ENCODE peak calls at places on chromosomes 7 and 10, in five cellular contexts. D is GM23248, I is GM23338, S is neural progenitor cell, N is hepatocyte. W is an unnamed sample.

GRCh38 chr7:28755255-28755654 is 202.9 kb downstream of the TRIL start:
- DNase-seq in D (peak), I (no peak), S (no peak), N (no peak), W (peak)

GRCh38 chr7:150434240-150434639 is 16.2 kb upstream of the GIMAP8 start:
- DNase-seq in D (no peak), I (no peak), S (no peak), N (no peak), W (no peak)

GRCh38 chr10:37384923-37385322 is 259.5 kb downstream of the ANKRD30A start:
- DNase-seq in D (no peak), I (no peak), S (no peak), N (no peak), W (no peak)

GRCh38 chr7:5624386-5625365 is 156.8 kb downstream of the RNF216 start:
- DNase-seq in D (no peak), I (no peak), S (no peak), N (no peak), W (no peak)

GRCh38 chr10:15433850-15434537 is 62.9 kb upstream of the FAM171A1 start:
- DNase-seq in D (peak), I (peak), S (peak), N (peak), W (peak)

GRCh38 chr7:101622609-101623178 is 6.4 kb downstream of the MYL10 start:
- DNase-seq in D (no peak), I (no peak), S (no peak), N (peak), W (no peak)

GRCh38 chr7:150368884-150369739 is 490 bp downstream of the REPIN1 start:
- DNase-seq in D (peak), I (peak), S (peak), N (peak), W (peak)

GRCh38 chr10:18222870-18223269 is 82.6 kb downstream of the CACNB2 start:
- DNase-seq in D (no peak), I (no peak), S (no peak), N (no peak), W (peak)

GRCh38 chr10:87656431-87657072 is 3.1 kb upstream of the PAPSS2 start:
- DNase-seq in D (peak), I (peak), S (peak), N (peak), W (peak)

GRCh38 chr7:86913709-86914108 is 145.7 kb downstream of the ELAPOR2 start:
- DNase-seq in D (peak), I (no peak), S (no peak), N (no peak), W (peak)

GRCh38 chr10:44998146-44998631 is 2.5 kb upstream of the ZNF22 start:
- DNase-seq in D (no peak), I (no peak), S (no peak), N (no peak), W (no peak)

GRCh38 chr10:46518028-46518725 is 38.3 kb downstream of the GPRIN2 start:
- DNase-seq in D (no peak), I (no peak), S (no peak), N (no peak), W (no peak)

GRCh38 chr10:69958232-69958902 is 94.3 kb upstream of the MACROH2A2 start:
- DNase-seq in D (peak), I (peak), S (peak), N (peak), W (peak)

GRCh38 chr7:67251986-67252558 is 255.4 kb downstream of the TYW1 start:
- DNase-seq in D (no peak), I (peak), S (peak), N (no peak), W (no peak)

GRCh38 chr7:129169171-129169643 is 19.2 kb upstream of the SMO start:
- DNase-seq in D (peak), I (peak), S (peak), N (peak), W (peak)

GRCh38 chr7:80521809-80522208 is 9.9 kb upstream of the GNAT3 start:
- DNase-seq in D (no peak), I (no peak), S (no peak), N (no peak), W (no peak)

GRCh38 chr7:16365177-16365576 is 56.2 kb downstream of the CRPPA start:
- DNase-seq in D (no peak), I (no peak), S (no peak), N (no peak), W (no peak)

GRCh38 chr10:51867956-51868355 is 168.6 kb upstream of the CSTF2T start:
- DNase-seq in D (peak), I (no peak), S (no peak), N (no peak), W (no peak)

GRCh38 chr10:681670-682318 is 7.7 kb downstream of the DIP2C start:
- DNase-seq in D (peak), I (no peak), S (no peak), N (no peak), W (no peak)

GRCh38 chr10:32112055-32112454 is 55.8 kb upstream of the KIF5B start:
- DNase-seq in D (peak), I (no peak), S (no peak), N (no peak), W (peak)

GRCh38 chr7:129530881-129531391 is 28.6 kb downstream of the SMKR1 start:
- DNase-seq in D (peak), I (no peak), S (no peak), N (peak), W (no peak)

GRCh38 chr7:133290041-133290440 is 37.2 kb downstream of the EXOC4 start:
- DNase-seq in D (peak), I (no peak), S (no peak), N (no peak), W (no peak)

GRCh38 chr7:48188776-48189520 is 17.7 kb downstream of the ABCA13 start:
- DNase-seq in D (no peak), I (peak), S (no peak), N (no peak), W (peak)

GRCh38 chr7:123522061-123522460 is 12.3 kb downstream of the IQUB start:
- DNase-seq in D (no peak), I (no peak), S (no peak), N (peak), W (no peak)

GRCh38 chr7:29122081-29122480 is 24.3 kb downstream of the CPVL start:
- DNase-seq in D (no peak), I (no peak), S (no peak), N (no peak), W (no peak)

GRCh38 chr7:94266278-94266677 is 128.4 kb upstream of the COL1A2 start:
- DNase-seq in D (peak), I (no peak), S (no peak), N (peak), W (peak)

GRCh38 chr10:14093735-14094484 is 236.8 kb downstream of the FRMD4A start:
- DNase-seq in D (peak), I (peak), S (peak), N (peak), W (peak)

GRCh38 chr7:128812514-128813168 is 17.6 kb upstream of the FLNC start:
- DNase-seq in D (no peak), I (no peak), S (peak), N (peak), W (peak)

GRCh38 chr7:24704311-24704710 is 53.0 kb downstream of the GSDME start:
- DNase-seq in D (no peak), I (no peak), S (no peak), N (no peak), W (no peak)

GRCh38 chr10:93357680-93358079 is 124.5 kb downstream of the MYOF start:
- DNase-seq in D (peak), I (peak), S (peak), N (peak), W (peak)

GRCh38 chr7:90570373-90570959 is 25.7 kb upstream of the CDK14 start:
- DNase-seq in D (peak), I (no peak), S (no peak), N (no peak), W (peak)

GRCh38 chr10:121579656-121580055 is 18.6 kb downstream of the FGFR2 start:
- DNase-seq in D (no peak), I (peak), S (no peak), N (peak), W (no peak)

DNA sequence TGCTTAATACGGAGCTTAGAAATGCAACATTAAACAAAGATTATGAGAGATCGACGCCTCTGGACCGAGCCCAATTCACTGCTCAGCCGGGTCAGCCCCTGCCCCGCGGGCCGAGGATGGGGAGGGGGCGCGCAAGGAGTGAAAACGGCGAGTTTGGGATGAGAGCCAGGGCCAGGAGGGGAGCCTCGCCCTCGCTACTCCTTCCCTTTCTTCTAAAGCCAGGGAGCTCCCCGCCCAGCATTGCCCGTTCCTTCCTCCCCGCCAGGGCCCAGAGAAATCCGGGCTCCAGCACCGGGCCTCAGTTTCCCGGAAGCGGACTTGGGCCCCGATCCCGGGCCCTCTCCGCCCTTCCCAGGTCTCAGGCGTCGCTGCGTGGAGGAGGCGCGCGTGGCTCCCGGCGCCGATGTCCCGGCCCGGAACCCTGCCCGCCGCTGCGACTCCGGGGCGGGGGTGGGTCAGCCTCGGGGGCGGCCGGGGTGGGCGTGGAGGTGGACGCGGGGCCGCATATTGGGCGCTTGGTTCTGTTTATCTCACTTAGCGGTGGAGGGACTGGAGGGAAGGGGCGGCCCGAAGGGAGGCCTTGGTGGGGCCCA is 8.3 kb downstream of the UNCX start:
- DNase-seq in D (no peak), I (peak), S (peak), N (no peak), W (no peak)
- TF ChIP-seq EZH2 in D (peak), I (peak), S (peak), N (peak), W (peak)

GRCh38 chr7:22723642-22724041 is 3.4 kb upstream of the IL6 start:
- DNase-seq in D (peak), I (no peak), S (no peak), N (no peak), W (no peak)

GRCh38 chr7:22723171-22723601 is 3.8 kb upstream of the IL6 start:
- DNase-seq in D (peak), I (no peak), S (no peak), N (peak), W (no peak)

GRCh38 chr7:22724861-22725260 is 2.1 kb upstream of the IL6 start:
- DNase-seq in D (no peak), I (no peak), S (no peak), N (no peak), W (no peak)

GRCh38 chr7:22720791-22721786 is 5.9 kb upstream of the IL6 start:
- DNase-seq in D (no peak), I (no peak), S (no peak), N (no peak), W (no peak)

GRCh38 chr7:22722596-22722995 is 4.4 kb upstream of the IL6 start:
- DNase-seq in D (no peak), I (no peak), S (no peak), N (no peak), W (no peak)
- H3K27ac ChIP-seq in D (no peak), I (no peak), S (no peak), N (no peak), W (no peak)

GRCh38 chr10:124160176-124160575 is 66.8 kb upstream of the CHST15 start:
- DNase-seq in D (no peak), I (no peak), S (no peak), N (no peak), W (no peak)
- TF ChIP-seq EZH2 in D (no peak), I (no peak), S (no peak), N (no peak), W (no peak)

GRCh38 chr10:29240991-29241660 is 47.7 kb upstream of the LYZL1 start:
- DNase-seq in D (no peak), I (no peak), S (no peak), N (no peak), W (no peak)
- H3K27ac ChIP-seq in D (no peak), I (no peak), S (no peak), N (no peak), W (no peak)

DNA sequence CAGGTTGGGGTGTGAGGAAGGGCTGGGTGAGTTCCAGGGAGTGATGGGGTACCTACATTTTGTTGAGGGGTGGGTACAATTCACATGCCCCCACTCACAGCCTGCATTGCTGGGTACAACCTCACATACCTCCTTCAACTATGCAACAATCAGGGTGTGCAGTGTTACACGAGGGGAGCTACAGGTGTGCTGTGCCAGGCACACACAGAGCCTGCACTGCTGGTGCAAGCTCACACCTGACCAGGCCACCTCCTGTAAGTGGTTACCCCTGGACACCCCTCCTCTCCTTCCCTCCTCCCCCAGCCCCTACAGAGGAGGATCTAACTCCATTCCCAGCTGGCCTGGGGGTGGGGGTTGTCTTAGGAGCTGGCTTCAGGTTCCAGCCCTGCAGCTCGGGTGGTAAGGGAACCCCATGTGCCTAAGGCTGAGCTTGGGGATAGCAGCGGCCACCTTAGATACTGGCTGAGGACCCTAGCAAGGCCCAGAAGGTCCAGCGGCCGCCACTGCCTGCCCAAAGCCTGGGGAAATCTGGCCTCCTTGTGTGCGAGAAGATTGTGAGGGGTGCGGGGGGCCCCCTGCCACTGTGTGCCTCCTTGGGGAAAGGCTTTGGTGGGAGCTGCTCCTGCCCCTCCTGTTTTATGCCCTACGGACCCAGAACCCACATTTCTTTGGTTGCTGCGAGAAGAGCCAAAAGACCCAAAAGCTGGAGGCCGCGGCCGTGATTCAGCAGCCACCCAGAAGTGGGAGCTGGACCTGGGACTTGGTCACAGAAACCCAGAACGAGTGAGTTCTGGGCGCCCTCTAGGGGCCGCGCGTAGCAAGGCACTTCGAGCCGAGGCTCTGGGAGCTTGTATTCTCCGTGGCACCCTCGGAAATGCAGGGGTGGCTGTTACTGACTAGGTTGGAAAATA is 10.8 kb downstream of the TLX1 start:
- DNase-seq in D (peak), I (peak), S (peak), N (peak), W (peak)
- TF ChIP-seq EZH2 in D (no peak), I (peak), S (no peak), N (no peak), W (no peak)

DNA sequence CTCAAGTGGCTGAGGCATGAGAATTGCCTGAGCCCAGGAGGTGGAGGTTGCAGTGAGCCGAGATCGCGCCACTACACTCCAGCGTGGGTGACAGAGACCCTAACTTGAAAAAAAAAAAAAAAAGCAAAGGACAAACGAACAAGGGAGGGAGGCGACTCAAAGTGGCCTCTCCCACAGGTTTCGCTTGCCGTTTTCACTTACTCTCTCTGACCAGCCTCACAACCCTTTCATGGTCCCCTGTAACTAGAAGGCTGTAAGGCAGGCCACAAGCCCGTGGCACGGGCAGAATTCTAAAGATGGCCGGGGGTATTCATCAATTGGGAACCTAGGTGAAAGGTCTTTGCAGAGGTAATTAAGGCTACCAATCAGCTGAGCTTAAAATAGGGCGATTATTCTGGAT is 25.5 kb downstream of the GNA12 start:
- DNase-seq in D (no peak), I (no peak), S (peak), N (no peak), W (no peak)
- H3K27ac ChIP-seq in D (no peak), I (peak), S (peak), N (peak), W (no peak)

GRCh38 chr10:7666253-7667023 is at the start of gene ITIH5:
- DNase-seq in D (peak), I (peak), S (peak), N (peak), W (no peak)
- TF ChIP-seq EZH2 in D (peak), I (no peak), S (peak), N (peak), W (no peak)

W was measured in A673.